ENCODE peak calls at places on chromosomes 7 and 10, in six cellular contexts. N is IMR-90, U is trophoblast cell, F is mesendoderm, Y is H1, E is mesenchymal stem cell. M is an unnamed sample.

GRCh38 chr7:37342665-37343471 is 105.8 kb downstream of the ELMO1 start:
- DNase-seq in N (no peak), U (no peak), F (no peak), Y (no peak), E (no peak), M (no peak)

GRCh38 chr7:27129729-27130539 is 623 bp downstream of the HOXA4 start:
- DNase-seq in N (no peak), U (peak), F (no peak), Y (no peak), E (peak), M (no peak)

GRCh38 chr7:138564365-138564764 is 104.3 kb downstream of the TRIM24 start:
- DNase-seq in N (no peak), U (peak), F (peak), Y (no peak), E (peak), M (no peak)

GRCh38 chr7:26083113-26083512 is 68.9 kb upstream of the NFE2L3 start:
- DNase-seq in N (no peak), U (peak), F (no peak), Y (no peak), E (no peak), M (no peak)

GRCh38 chr7:111274882-111275281 is 184.0 kb downstream of the LRRN3 start:
- DNase-seq in N (peak), U (no peak), F (peak), Y (no peak), E (peak), M (no peak)

GRCh38 chr7:15848362-15848761 is 161.9 kb upstream of the MEOX2 start:
- DNase-seq in N (no peak), U (no peak), F (peak), Y (no peak), E (peak), M (no peak)

GRCh38 chr10:97937054-97937453 is 87.4 kb downstream of the GOLGA7B start:
- DNase-seq in N (no peak), U (no peak), F (no peak), Y (no peak), E (no peak), M (no peak)

GRCh38 chr10:7795605-7796004 is 7.6 kb downstream of the ATP5F1C start:
- DNase-seq in N (peak), U (no peak), F (peak), Y (no peak), E (peak), M (no peak)

DNA sequence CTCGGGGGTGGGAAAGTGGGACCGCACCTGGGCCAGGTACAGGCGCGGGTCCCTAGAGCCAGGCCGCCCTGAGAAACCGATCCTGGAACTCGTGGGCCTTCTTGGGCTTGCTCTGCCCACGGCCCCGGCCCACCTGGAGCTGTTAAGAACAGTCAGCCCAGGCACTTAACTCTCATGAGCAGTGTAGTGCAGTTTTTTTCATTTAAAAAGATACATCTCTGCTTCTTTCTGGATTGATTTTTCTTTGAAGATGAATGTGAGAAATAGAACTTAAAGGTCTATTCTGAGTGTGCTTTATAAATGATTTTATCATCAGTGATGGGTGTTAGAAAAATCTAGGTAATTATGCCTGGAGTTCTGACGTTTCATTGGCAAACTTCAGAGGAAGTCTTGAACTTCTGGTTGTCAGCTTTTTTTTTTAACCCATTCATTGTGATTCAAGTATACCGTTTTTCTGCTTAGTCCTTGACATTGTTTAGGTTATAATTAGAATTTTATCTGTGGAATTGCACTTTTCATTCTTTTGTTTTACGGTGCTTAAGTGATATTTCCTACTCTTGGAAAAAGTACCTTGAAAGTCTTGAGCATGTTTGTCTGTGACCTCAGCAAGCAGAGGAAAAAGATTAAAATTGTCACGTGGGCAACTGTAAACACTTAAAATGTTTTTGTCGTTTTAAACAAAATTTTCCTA is 845 bp downstream of the CDK1 start:
- DNase-seq in N (no peak), U (no peak), F (no peak), Y (no peak), E (peak), M (no peak)
- H2BK120ac ChIP-seq in N (no peak), U (peak), F (peak), Y (no peak), E (peak), M (no peak)

DNA sequence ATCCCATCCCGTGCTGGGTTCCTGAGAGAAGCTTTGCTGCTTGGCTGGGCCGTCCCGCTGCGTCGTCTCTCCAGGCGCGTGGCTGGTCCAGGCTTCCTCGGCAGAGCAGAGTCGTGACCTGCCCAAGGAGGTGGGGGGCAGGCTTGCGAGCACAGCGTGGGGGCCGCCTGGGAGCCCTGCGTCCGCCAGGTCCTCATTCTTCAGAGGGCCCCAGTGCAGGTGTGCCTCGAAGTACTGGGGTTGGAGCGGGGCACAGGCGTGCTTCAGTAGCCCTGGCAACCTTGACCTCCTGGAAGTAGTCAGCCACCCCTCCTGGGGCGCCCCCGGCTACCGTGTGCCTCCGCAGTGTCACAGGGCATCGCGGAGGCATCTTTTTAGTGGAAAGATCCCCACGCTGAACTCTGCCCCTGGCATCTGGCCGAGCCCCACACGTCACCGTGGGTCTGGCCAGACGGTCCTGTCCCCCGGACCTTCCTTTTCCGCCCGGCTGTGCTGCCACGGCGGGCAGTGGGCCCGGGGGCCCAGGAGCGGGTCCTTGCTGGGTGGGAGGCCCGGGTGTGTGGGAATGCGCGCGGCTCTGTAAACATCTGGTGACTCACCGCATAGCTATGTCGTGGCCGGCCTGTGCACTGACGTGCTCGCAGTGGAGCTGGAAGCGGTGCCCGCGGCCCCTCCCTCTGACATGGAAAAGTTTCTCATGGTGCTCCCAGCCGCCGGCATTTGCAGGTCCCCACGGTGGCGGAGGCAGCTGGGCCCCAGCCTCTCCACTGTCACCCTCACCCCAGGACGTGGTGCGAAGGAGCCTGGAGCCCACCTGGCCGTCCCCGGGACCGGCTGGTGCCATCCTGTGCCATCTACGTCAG is 6.5 kb downstream of the MAFK start:
- DNase-seq in N (peak), U (peak), F (peak), Y (no peak), E (peak), M (peak)
- H3K18ac ChIP-seq in N (peak), U (peak), F (peak), Y (no peak), E (peak), M (peak)

GRCh38 chr7:23473848-23474097 is 3.5 kb upstream of the IGF2BP3 start:
- DNase-seq in N (no peak), U (no peak), F (peak), Y (no peak), E (no peak), M (no peak)
- H3K4me3 ChIP-seq in N (peak), U (peak), F (peak), Y (peak), E (peak), M (peak)

GRCh38 chr7:76166404-76167255 is 35.1 kb upstream of the SRRM3 start:
- DNase-seq in N (peak), U (peak), F (peak), Y (peak), E (peak), M (peak)
- H2BK120ac ChIP-seq in N (peak), U (peak), F (no peak), Y (no peak), E (no peak), M (no peak)

GRCh38 chr10:79346012-79346340 is 1.3 kb upstream of the PPIF start:
- DNase-seq in N (no peak), U (no peak), F (no peak), Y (no peak), E (no peak), M (no peak)

GRCh38 chr10:79346388-79347225 is 662 bp upstream of the PPIF start:
- DNase-seq in N (no peak), U (no peak), F (peak), Y (no peak), E (no peak), M (no peak)

GRCh38 chr10:79348640-79348988 is 1.3 kb downstream of the PPIF start:
- DNase-seq in N (no peak), U (no peak), F (no peak), Y (no peak), E (no peak), M (no peak)

GRCh38 chr10:79347894-79348639 is 798 bp downstream of the PPIF start:
- DNase-seq in N (peak), U (peak), F (peak), Y (no peak), E (peak), M (no peak)

GRCh38 chr10:79347226-79347893 is at the start of gene PPIF:
- DNase-seq in N (peak), U (peak), F (peak), Y (peak), E (peak), M (peak)
- H3K18ac ChIP-seq in N (peak), U (peak), F (peak), Y (peak), E (peak), M (peak)

DNA sequence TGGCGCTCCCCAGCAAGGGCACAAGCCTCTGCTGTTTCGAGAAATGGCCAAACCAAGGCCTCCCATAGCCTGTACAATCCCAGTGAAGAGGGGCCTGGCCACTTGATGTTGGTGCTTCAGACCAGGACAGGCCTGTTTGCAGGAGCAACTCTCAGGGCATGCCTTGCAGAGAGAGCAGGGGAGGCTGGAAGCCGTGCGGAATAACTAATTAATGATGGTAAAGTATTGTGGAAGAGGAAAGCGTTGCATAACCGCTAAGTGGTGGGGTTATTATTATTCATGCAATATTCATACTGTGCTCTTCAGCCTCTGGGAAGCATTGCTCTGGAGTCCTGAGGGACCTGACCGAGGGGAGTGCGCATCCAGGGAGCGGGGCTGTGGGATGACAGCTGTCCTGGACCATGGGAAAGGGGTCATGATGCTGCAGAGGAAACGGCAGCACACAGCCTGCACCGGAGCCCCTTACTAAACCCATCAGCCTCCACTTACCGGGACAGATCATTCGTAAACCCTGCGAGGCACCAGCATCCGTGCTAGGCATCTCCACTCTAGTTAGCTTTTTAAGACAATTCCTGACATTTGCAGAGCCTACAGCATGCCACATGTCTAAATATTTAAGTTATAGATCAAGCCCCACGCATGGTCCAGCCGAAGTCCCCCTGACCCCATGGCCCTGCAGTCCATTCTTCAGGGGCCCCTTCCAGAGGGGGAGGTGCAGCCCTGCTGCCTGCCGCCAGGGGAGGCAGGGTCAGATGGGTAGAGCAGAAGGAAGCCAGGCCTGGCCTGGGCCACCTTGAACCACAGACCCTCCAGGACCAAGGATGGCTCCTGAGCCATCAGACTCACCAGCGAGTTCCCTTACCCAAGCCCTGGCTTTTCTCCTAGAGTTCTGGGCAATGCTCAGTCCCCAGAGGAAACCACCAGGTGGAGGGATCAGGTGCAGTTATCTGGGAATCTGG is 11.6 kb downstream of the TMEM273 start:
- DNase-seq in N (no peak), U (no peak), F (no peak), Y (no peak), E (no peak), M (no peak)
- H3K4me3 ChIP-seq in N (no peak), U (no peak), F (no peak), Y (no peak), E (no peak), M (no peak)

GRCh38 chr7:149838992-149839408 is 825 bp downstream of the ZNF862 start:
- DNase-seq in N (peak), U (no peak), F (peak), Y (no peak), E (peak), M (peak)
- H2BK120ac ChIP-seq in N (peak), U (peak), F (no peak), Y (no peak), E (no peak), M (no peak)

GRCh38 chr10:31757831-31758230 is 170.8 kb downstream of the ARHGAP12 start:
- DNase-seq in N (no peak), U (no peak), F (no peak), Y (no peak), E (no peak), M (peak)

GRCh38 chr10:31756131-31757119 is 172.2 kb downstream of the ARHGAP12 start:
- DNase-seq in N (no peak), U (no peak), F (peak), Y (no peak), E (no peak), M (no peak)

GRCh38 chr10:31753681-31754080 is 174.9 kb downstream of the ARHGAP12 start:
- DNase-seq in N (no peak), U (peak), F (no peak), Y (no peak), E (no peak), M (no peak)

GRCh38 chr10:31757374-31757773 is 171.3 kb downstream of the ARHGAP12 start:
- DNase-seq in N (no peak), U (no peak), F (no peak), Y (no peak), E (no peak), M (no peak)

GRCh38 chr10:31754803-31755624 is 173.6 kb downstream of the ARHGAP12 start:
- DNase-seq in N (no peak), U (peak), F (peak), Y (peak), E (no peak), M (no peak)
- H3K18ac ChIP-seq in N (no peak), U (no peak), F (peak), Y (peak), E (no peak), M (peak)

M was measured in neuronal stem cell.